ENCODE peak calls at places on chromosomes 3 and 15, in seven cellular contexts. P is sigmoid colon; H is mammary epithelial cell; D is activated CD8-positive, alpha-beta T cell treated with anti-CD3 and anti-CD28 coated beads for 36 hours; N is fibroblast of mammary gland; A is left lung; K is H1. G is an unnamed sample.

GRCh38 chr15:64892850-64893403 is 18.8 kb upstream of the ANKDD1A start:
- DNase-seq in H (no peak), A (no peak), D (peak; percentile 76), K (no peak), N (no peak), P (no peak), G (no peak)

GRCh38 chr3:194572131-194572789 is 61.0 kb downstream of the TMEM44 start:
- DNase-seq in D (no peak), P (peak; percentile 77), H (peak; percentile 30), N (peak; percentile 99), A (no peak), K (no peak), G (peak; percentile 74)

GRCh38 chr3:170636609-170637008 is 50.7 kb upstream of the SLC7A14 start:
- DNase-seq in H (no peak), K (no peak), N (no peak), P (no peak), A (no peak), D (no peak), G (no peak)

GRCh38 chr15:66394472-66394871 is 7.8 kb downstream of the MAP2K1 start:
- DNase-seq in P (no peak), A (no peak), D (no peak), N (no peak), K (no peak), H (no peak), G (no peak)

GRCh38 chr3:187725653-187726370 is 19.5 kb downstream of the BCL6 start:
- DNase-seq in D (no peak), A (no peak), N (no peak), P (no peak), K (no peak), H (no peak), G (no peak)

GRCh38 chr15:66045542-66045941 is 176.3 kb downstream of the RAB11A start:
- DNase-seq in A (no peak), H (no peak), K (no peak), N (no peak), P (no peak), D (no peak), G (no peak)

GRCh38 chr3:98012974-98013373 is 22.1 kb downstream of the GABRR3 start:
- DNase-seq in K (no peak), N (peak; percentile 86), H (no peak), D (no peak), P (no peak), A (no peak), G (no peak)

GRCh38 chr3:52532517-52532837 is 1.2 kb downstream of the NT5DC2 start:
- DNase-seq in K (no peak), A (no peak), N (peak; percentile 40), H (no peak), P (peak; percentile 71), D (peak; percentile 72), G (peak; percentile 56)

GRCh38 chr3:17075358-17075757 is 190.6 kb downstream of the PLCL2 start:
- DNase-seq in P (no peak), N (no peak), A (no peak), D (no peak), H (no peak), K (no peak), G (no peak)

GRCh38 chr15:101171954-101172353 is 79.9 kb downstream of the CHSY1 start:
- DNase-seq in K (no peak), A (no peak), N (no peak), D (no peak), H (no peak), P (peak; percentile 53), G (no peak)

GRCh38 chr3:158091526-158091925 is 14.7 kb downstream of the SHOX2 start:
- DNase-seq in P (no peak), K (no peak), H (peak; percentile 35), D (no peak), N (peak; percentile 57), A (no peak), G (no peak)

GRCh38 chr3:195080125-195080524 is 190.8 kb downstream of the XXYLT1 start:
- DNase-seq in N (no peak), D (no peak), K (no peak), H (no peak), A (peak; percentile 30), P (no peak), G (no peak)

GRCh38 chr3:34419801-34420200 is 621.4 kb downstream of the PDCD6IP start:
- DNase-seq in P (no peak), N (no peak), D (no peak), H (no peak), K (no peak), A (no peak), G (no peak)

DNA sequence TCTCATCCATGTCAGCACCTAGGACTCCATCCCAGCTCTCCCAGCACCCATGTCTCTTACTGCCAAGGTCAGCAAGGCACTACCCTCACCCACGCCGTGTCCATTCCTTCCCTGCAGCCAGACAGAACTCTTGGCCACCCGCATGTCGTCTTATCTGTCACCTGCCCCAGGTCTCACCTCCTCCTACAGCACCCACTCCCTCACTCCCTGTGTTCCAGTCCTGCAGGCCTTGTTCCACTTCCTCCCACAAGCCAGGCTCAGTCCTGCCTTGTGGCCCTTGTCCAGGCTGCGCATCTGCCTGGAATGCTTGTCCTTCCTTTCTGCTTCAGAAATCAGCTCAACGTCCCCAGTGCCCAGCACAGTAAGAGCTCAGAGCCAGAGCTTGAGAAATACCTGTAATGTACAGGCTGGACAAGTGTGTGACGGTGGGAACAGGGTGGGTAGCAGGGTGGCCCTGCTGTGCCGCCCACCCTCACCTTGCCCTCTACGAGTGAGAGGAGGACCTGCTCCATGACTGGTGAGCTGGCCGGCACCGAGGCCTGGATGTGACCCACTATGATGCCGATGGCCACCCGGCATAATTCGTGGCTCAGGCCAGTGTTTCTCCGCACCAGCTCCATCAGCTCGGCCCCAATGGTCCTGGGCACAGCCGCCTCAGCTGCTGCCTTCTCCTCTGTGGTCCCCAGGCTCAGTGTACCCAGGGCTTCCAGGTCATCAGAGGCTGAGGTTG is 4.7 kb downstream of the NCKIPSD start:
- DNase-seq in N (no peak), A (no peak), K (no peak), D (no peak), H (no peak), P (no peak), G (no peak)
- TF ChIP-seq CTCF in N (no peak), A (no peak), K (no peak), D (no peak), H (no peak), P (no peak), G (no peak)

DNA sequence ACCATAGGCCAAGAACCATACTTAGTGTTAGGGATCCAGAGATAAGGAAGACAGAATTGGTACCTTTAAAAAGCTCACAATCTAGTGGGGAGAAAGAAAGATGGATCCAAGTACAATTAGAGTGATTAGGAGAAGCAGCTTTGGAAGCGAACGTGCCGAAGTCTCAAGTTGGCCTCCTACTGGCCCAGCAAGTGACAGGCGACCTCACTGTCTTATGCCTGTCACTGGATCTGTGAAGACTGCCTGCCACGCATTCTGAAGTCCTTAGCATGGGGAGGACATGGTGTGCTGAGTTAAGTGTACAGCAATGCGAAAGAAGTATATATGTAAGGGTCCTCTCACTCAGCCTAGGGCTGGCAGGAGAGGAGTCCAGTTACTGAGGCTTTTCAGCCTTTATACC is 141.0 kb downstream of the GABRB3 start:
- DNase-seq in N (no peak), K (no peak), D (no peak), P (no peak), H (no peak), A (no peak), G (no peak)
- TF ChIP-seq CTCF in N (no peak), K (no peak), D (no peak), P (no peak), H (no peak), A (no peak), G (no peak)

GRCh38 chr15:41828747-41829270 is 917 bp downstream of the JMJD7 start:
- DNase-seq in P (no peak), D (no peak), N (peak; percentile 22), A (no peak), K (no peak), H (peak; percentile 26), G (no peak)

GRCh38 chr15:41825572-41826535 is 2.0 kb upstream of the JMJD7 start:
- DNase-seq in H (no peak), K (no peak), D (no peak), P (no peak), N (no peak), A (peak; percentile 47), G (no peak)

GRCh38 chr15:41827880-41828746 is at the start of gene JMJD7:
- DNase-seq in D (peak; percentile 95), H (peak; percentile 83), N (peak; percentile 77), P (peak; percentile 97), K (peak; percentile 59), A (peak; percentile 100), G (peak; percentile 98)

GRCh38 chr15:41825145-41825544 is 2.7 kb upstream of the JMJD7 start:
- DNase-seq in P (no peak), H (no peak), D (no peak), N (no peak), A (peak; percentile 72), K (no peak), G (no peak)

GRCh38 chr15:41827290-41827879 is 507 bp upstream of the JMJD7 start:
- DNase-seq in N (no peak), K (no peak), D (peak; percentile 18), P (peak; percentile 74), A (peak; percentile 87), H (no peak), G (no peak)
- TF ChIP-seq CTCF in N (no peak), K (no peak), D (no peak), P (no peak), A (no peak), H (no peak), G (no peak)

DNA sequence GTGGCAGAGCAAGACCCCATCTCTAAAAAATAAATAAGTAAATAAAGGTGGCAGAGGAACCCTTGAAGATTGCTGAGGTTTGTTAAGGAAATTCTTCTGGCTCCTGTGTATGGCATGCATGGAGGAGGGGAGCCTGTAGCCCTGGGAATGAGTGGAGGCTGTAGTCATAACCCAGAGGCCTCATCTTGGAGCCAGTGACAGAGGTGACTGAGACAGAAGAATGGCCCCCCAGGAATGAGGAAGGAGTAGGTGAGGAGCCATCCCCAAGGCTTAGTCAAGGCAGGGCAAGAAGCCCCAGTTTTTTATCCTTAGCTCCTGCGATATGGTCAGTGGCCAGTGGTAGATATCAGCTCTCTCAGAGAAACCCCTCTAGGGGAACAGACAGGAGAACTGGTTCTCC is 46.5 kb downstream of the BSN start:
- DNase-seq in K (no peak), D (no peak), N (no peak), A (no peak), H (no peak), P (no peak), G (no peak)
- TF ChIP-seq CTCF in K (no peak), D (no peak), N (no peak), A (no peak), H (no peak), P (no peak), G (no peak)

G was measured in upper lobe of right lung.